ENCODE peak calls at places on chromosome 6, in four cellular contexts. K is activated naive CD4-positive, alpha-beta T cell; B is SHP77; P is spleen. X is an unnamed sample.

GRCh38 chr6:91710356-91710755 is 1123.5 kb upstream of the MAP3K7 start:
- DNase-seq in P (no peak), B (no peak), K (no peak), X (no peak)

GRCh38 chr6:20211941-20212391 is 303 bp downstream of the MBOAT1 start:
- DNase-seq in B (peak; percentile 20), P (no peak), K (no peak), X (peak; percentile 73)

GRCh38 chr6:84825461-84825860 is 61.1 kb upstream of the TBX18 start:
- DNase-seq in K (no peak), P (no peak), B (no peak), X (peak; percentile 59)

GRCh38 chr6:106536863-106537262 is 92.4 kb downstream of the RTN4IP1 start:
- DNase-seq in B (no peak), K (no peak), P (no peak), X (no peak)

GRCh38 chr6:26327450-26328264 is 37.3 kb upstream of the BTN3A2 start:
- DNase-seq in B (peak; percentile 76), P (no peak), K (peak; percentile 26), X (no peak)

GRCh38 chr6:34035161-34035560 is 110.7 kb downstream of the GRM4 start:
- DNase-seq in B (no peak), K (no peak), P (no peak), X (no peak)

GRCh38 chr6:127811939-127812338 is 88.9 kb downstream of the THEMIS start:
- DNase-seq in P (no peak), K (no peak), B (no peak), X (no peak)

GRCh38 chr6:119119989-119120388 is 41.5 kb upstream of the FAM184A start:
- DNase-seq in K (no peak), B (no peak), P (no peak), X (no peak)

GRCh38 chr6:81938991-81939773 is 186.7 kb upstream of the TENT5A start:
- DNase-seq in B (no peak), K (no peak), P (no peak), X (no peak)

GRCh38 chr6:125156496-125156895 is 2.9 kb downstream of the TPD52L1 start:
- DNase-seq in B (no peak), P (no peak), K (no peak), X (no peak)

X was measured in RWPE2.